ENCODE peak calls at places on chromosomes 2 and 18, in ten cellular contexts. A is T-helper 2 cell, R is GM13977, U is amniotic epithelial cell, W is OCI-LY7, Z is fibroblast of pulmonary artery, F is amygdala, X is body of pancreas, D is NCI-H1105, S is epithelial cell of proximal tubule. M is an unnamed sample.

GRCh38 chr2:15914981-15915380 is 25.4 kb upstream of the MYCN start:
- DNase-seq in A (no peak), R (no peak), U (no peak), W (no peak), Z (no peak), F (no peak), X (no peak), D (no peak), S (no peak), M (no peak)

GRCh38 chr2:55365303-55365702 is 54.4 kb downstream of the CCDC88A start:
- DNase-seq in A (no peak), R (no peak), U (no peak), W (peak), Z (no peak), F (no peak), X (no peak), D (no peak), S (no peak), M (no peak)

GRCh38 chr2:186641807-186642321 is 52.0 kb upstream of the FAM171B start:
- DNase-seq in A (no peak), R (peak), U (peak), W (peak), Z (peak), F (peak), X (peak), D (peak), S (peak), M (peak)

GRCh38 chr2:187991389-187991788 is 300.3 kb upstream of the GULP1 start:
- DNase-seq in A (no peak), R (no peak), U (no peak), W (no peak), Z (no peak), F (no peak), X (no peak), D (no peak), S (no peak), M (no peak)

GRCh38 chr18:34003687-34004086 is 221.0 kb downstream of the NOL4 start:
- DNase-seq in A (no peak), R (no peak), U (no peak), W (no peak), Z (no peak), F (no peak), X (no peak), D (no peak), S (no peak), M (no peak)

GRCh38 chr2:121078869-121079268 is 206.1 kb downstream of the TFCP2L1 start:
- DNase-seq in A (no peak), R (no peak), U (no peak), W (no peak), Z (no peak), F (no peak), X (no peak), D (no peak), S (no peak), M (no peak)

GRCh38 chr2:11996618-11997017 is 250.2 kb downstream of the LPIN1 start:
- DNase-seq in A (no peak), R (no peak), U (peak), W (no peak), Z (no peak), F (no peak), X (no peak), D (no peak), S (no peak), M (no peak)

GRCh38 chr2:228318218-228318617 is 136.7 kb upstream of the SPHKAP start:
- DNase-seq in A (no peak), R (no peak), U (peak), W (no peak), Z (peak), F (no peak), X (peak), D (peak), S (no peak), M (peak)

GRCh38 chr2:32565902-32566301 is 61.9 kb upstream of the TTC27 start:
- DNase-seq in A (no peak), R (no peak), U (no peak), W (peak), Z (no peak), F (no peak), X (no peak), D (no peak), S (no peak), M (no peak)

GRCh38 chr2:85843543-85843942 is 45.2 kb downstream of the ST3GAL5 start:
- DNase-seq in A (no peak), R (no peak), U (no peak), W (peak), Z (no peak), F (no peak), X (no peak), D (no peak), S (no peak), M (peak)

GRCh38 chr2:190916829-190917228 is 36.2 kb downstream of the GLS start:
- DNase-seq in A (no peak), R (no peak), U (no peak), W (no peak), Z (no peak), F (no peak), X (no peak), D (no peak), S (no peak), M (no peak)

GRCh38 chr18:644395-645004 is 13.0 kb upstream of the TYMS start:
- DNase-seq in A (no peak), R (peak), U (no peak), W (no peak), Z (no peak), F (peak), X (no peak), D (no peak), S (no peak), M (no peak)

GRCh38 chr2:128310761-128311160 is 7.9 kb downstream of the HS6ST1 start:
- DNase-seq in A (no peak), R (no peak), U (no peak), W (no peak), Z (no peak), F (no peak), X (no peak), D (no peak), S (no peak), M (no peak)

GRCh38 chr2:182642328-182642727 is 73.7 kb upstream of the DNAJC10 start:
- DNase-seq in A (no peak), R (peak), U (peak), W (peak), Z (peak), F (peak), X (peak), D (no peak), S (no peak), M (peak)

GRCh38 chr2:20430035-20430434 is 16.8 kb upstream of the RHOB start:
- DNase-seq in A (no peak), R (no peak), U (no peak), W (no peak), Z (no peak), F (no peak), X (peak), D (no peak), S (no peak), M (no peak)

GRCh38 chr18:21686282-21687105 is 18.1 kb downstream of the ABHD3 start:
- DNase-seq in A (no peak), R (no peak), U (peak), W (no peak), Z (peak), F (no peak), X (no peak), D (no peak), S (no peak), M (no peak)

GRCh38 chr2:98912221-98912851 is 23.7 kb downstream of the CRACDL start:
- DNase-seq in A (no peak), R (no peak), U (peak), W (no peak), Z (peak), F (peak), X (peak), D (peak), S (peak), M (peak)

GRCh38 chr2:47690132-47690531 is 92.8 kb upstream of the MSH6 start:
- DNase-seq in A (no peak), R (no peak), U (no peak), W (peak), Z (no peak), F (no peak), X (no peak), D (no peak), S (no peak), M (no peak)

GRCh38 chr2:9333591-9334171 is 89.6 kb downstream of the ITGB1BP1 start:
- DNase-seq in A (no peak), R (no peak), U (peak), W (peak), Z (peak), F (peak), X (peak), D (no peak), S (no peak), M (peak)

GRCh38 chr2:119252186-119253113 is 28.8 kb downstream of the STEAP3 start:
- DNase-seq in A (no peak), R (no peak), U (peak), W (no peak), Z (peak), F (no peak), X (no peak), D (no peak), S (peak), M (peak)

GRCh38 chr18:58495202-58495601 is 133.7 kb downstream of the ALPK2 start:
- DNase-seq in A (no peak), R (no peak), U (no peak), W (no peak), Z (no peak), F (no peak), X (no peak), D (no peak), S (no peak), M (no peak)

GRCh38 chr2:162245737-162246136 is 2.5 kb upstream of the FAP start:
- DNase-seq in A (no peak), R (no peak), U (peak), W (no peak), Z (peak), F (no peak), X (no peak), D (no peak), S (no peak), M (no peak)

GRCh38 chr2:223563462-223563861 is 38.7 kb downstream of the SCG2 start:
- DNase-seq in A (no peak), R (no peak), U (peak), W (no peak), Z (peak), F (no peak), X (no peak), D (no peak), S (peak), M (peak)

GRCh38 chr2:160305081-160305750 is 105.1 kb upstream of the ITGB6 start:
- DNase-seq in A (no peak), R (no peak), U (peak), W (no peak), Z (peak), F (no peak), X (no peak), D (no peak), S (no peak), M (no peak)

GRCh38 chr2:169265581-169265980 is 96.8 kb downstream of the LRP2 start:
- DNase-seq in A (no peak), R (no peak), U (no peak), W (no peak), Z (no peak), F (no peak), X (no peak), D (no peak), S (no peak), M (no peak)

GRCh38 chr2:25078171-25079049 is 36.5 kb downstream of the EFR3B start:
- DNase-seq in A (no peak), R (no peak), U (peak), W (no peak), Z (peak), F (no peak), X (no peak), D (peak), S (peak), M (peak)

GRCh38 chr2:105718846-105719432 is 25.8 kb upstream of the NCK2 start:
- DNase-seq in A (no peak), R (no peak), U (no peak), W (no peak), Z (no peak), F (no peak), X (no peak), D (no peak), S (no peak), M (no peak)